ENCODE peak calls at places on chromosome 10, in four cellular contexts. K is CD8-positive, alpha-beta T cell; A is SK-N-SH; S is GM23338. Y is an unnamed sample.

GRCh38 chr10:112658900-112659328 is 211.9 kb downstream of the VTI1A start:
- DNase-seq in S (no peak), A (no peak), K (no peak), Y (no peak)

GRCh38 chr10:25766687-25767221 is 167.3 kb upstream of the MYO3A start:
- DNase-seq in K (no peak), A (peak; percentile 66), S (peak; percentile 91), Y (no peak)

GRCh38 chr10:87973635-87974034 is 110.2 kb downstream of the PTEN start:
- DNase-seq in A (no peak), S (peak; percentile 78), K (no peak), Y (no peak)

GRCh38 chr10:43259981-43260761 is 6.7 kb downstream of the RASGEF1A start:
- DNase-seq in A (peak; percentile 76), S (no peak), K (no peak), Y (no peak)

GRCh38 chr10:14605231-14605925 is 169.3 kb downstream of the FAM107B start:
- DNase-seq in K (no peak), S (peak; percentile 14), A (no peak), Y (no peak)

GRCh38 chr10:96306516-96306915 is 2.3 kb downstream of the DNTT start:
- DNase-seq in S (no peak), K (no peak), A (no peak), Y (peak; percentile 1)

GRCh38 chr10:126373982-126374381 is 14.3 kb downstream of the ADAM12 start:
- DNase-seq in K (no peak), A (no peak), S (no peak), Y (no peak)

GRCh38 chr10:43479275-43479674 is 42.4 kb downstream of the ZNF487 start:
- DNase-seq in K (no peak), S (no peak), A (no peak), Y (no peak)

GRCh38 chr10:103696411-103697145 is 158.8 kb downstream of the SH3PXD2A start:
- DNase-seq in K (peak; percentile 15), S (peak; percentile 82), A (peak; percentile 46), Y (peak; percentile 38)

GRCh38 chr10:3866347-3866746 is 81.3 kb upstream of the KLF6 start:
- DNase-seq in A (no peak), S (no peak), K (no peak), Y (no peak)

GRCh38 chr10:15182541-15183207 is 14.2 kb upstream of the NMT2 start:
- DNase-seq in S (no peak), K (no peak), A (no peak), Y (no peak)

GRCh38 chr10:129328531-129328930 is 138.5 kb upstream of the MGMT start:
- DNase-seq in S (no peak), K (no peak), A (no peak), Y (no peak)

GRCh38 chr10:74955796-74956195 is 129.4 kb downstream of the KAT6B start:
- DNase-seq in S (no peak), K (no peak), A (no peak), Y (no peak)

GRCh38 chr10:97782455-97783228 is 10.8 kb upstream of the SFRP5 start:
- DNase-seq in S (no peak), A (peak; percentile 50), K (no peak), Y (no peak)

GRCh38 chr10:58641095-58641531 is 128.4 kb downstream of the BICC1 start:
- DNase-seq in K (no peak), S (peak; percentile 40), A (peak; percentile 20), Y (no peak)

GRCh38 chr10:121324678-121325213 is 273.5 kb downstream of the FGFR2 start:
- DNase-seq in K (no peak), S (no peak), A (no peak), Y (no peak)

GRCh38 chr10:28945959-28946358 is 268.6 kb downstream of the BAMBI start:
- DNase-seq in A (no peak), K (no peak), S (no peak), Y (no peak)

GRCh38 chr10:10985361-10985760 is 32.3 kb upstream of the CELF2 start:
- DNase-seq in A (no peak), S (no peak), K (no peak), Y (no peak)

GRCh38 chr10:86087716-86088115 is 278.9 kb downstream of the GRID1 start:
- DNase-seq in K (no peak), A (no peak), S (no peak), Y (peak; percentile 74)

GRCh38 chr10:33196710-33197406 is 137.6 kb downstream of the NRP1 start:
- DNase-seq in S (no peak), A (no peak), K (no peak), Y (no peak)

GRCh38 chr10:94299417-94299816 is 63.3 kb downstream of the NOC3L start:
- DNase-seq in K (no peak), A (no peak), S (no peak), Y (no peak)

DNA sequence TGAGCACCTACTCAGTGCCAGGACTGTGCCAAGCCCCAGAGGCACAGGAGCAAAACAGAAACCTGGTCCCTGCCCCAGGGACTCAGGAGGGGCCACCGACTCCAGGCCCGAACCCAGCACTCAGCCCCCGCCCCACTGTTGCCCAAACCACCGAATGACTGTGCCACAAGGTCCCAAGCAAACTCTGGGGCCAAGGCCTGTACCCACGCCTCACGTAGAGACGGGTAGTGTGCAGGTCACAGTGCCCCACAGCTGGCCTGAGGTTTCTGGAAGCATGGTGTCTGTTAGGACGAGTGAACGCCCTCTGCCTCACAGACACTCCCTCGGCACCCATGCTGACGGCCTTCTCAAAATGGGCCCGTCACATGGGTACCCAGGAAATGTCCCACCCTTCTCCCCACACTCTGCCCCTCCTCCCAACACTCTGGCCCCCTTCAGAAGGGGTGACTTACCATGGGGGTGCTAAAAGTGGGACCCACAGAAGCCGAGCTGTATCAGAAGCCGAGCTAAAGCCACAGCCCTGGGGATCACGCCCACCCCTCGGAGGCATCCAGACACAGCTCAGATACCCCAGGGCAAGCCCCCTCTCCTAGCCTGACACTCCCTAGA is 44.2 kb downstream of the CTBP2 start:
- DNase-seq in S (no peak), A (no peak), K (no peak), Y (no peak)
- H3K27ac ChIP-seq in S (no peak overlapping the region), A (no peak overlapping the region), K (no peak overlapping the region), Y (no peak overlapping the region)

GRCh38 chr10:109996225-109996624 is 11.6 kb upstream of the ADD3 start:
- DNase-seq in A (no peak), S (no peak), K (no peak), Y (no peak)
- H3K27ac ChIP-seq in A (no peak overlapping the region), S (no peak overlapping the region), K (no peak overlapping the region), Y (no peak overlapping the region)

GRCh38 chr10:71959526-71959925 is 4.7 kb upstream of the CHST3 start:
- DNase-seq in K (no peak), A (no peak), S (no peak), Y (no peak)

GRCh38 chr10:71962915-71963314 is 1.3 kb upstream of the CHST3 start:
- DNase-seq in S (no peak), K (no peak), A (no peak), Y (no peak)

GRCh38 chr10:71961831-71962230 is 2.4 kb upstream of the CHST3 start:
- DNase-seq in S (no peak), A (no peak), K (no peak), Y (no peak)

GRCh38 chr10:71952745-71953144 is 11.4 kb upstream of the CHST3 start:
- DNase-seq in S (no peak), K (no peak), A (no peak), Y (no peak)

DNA sequence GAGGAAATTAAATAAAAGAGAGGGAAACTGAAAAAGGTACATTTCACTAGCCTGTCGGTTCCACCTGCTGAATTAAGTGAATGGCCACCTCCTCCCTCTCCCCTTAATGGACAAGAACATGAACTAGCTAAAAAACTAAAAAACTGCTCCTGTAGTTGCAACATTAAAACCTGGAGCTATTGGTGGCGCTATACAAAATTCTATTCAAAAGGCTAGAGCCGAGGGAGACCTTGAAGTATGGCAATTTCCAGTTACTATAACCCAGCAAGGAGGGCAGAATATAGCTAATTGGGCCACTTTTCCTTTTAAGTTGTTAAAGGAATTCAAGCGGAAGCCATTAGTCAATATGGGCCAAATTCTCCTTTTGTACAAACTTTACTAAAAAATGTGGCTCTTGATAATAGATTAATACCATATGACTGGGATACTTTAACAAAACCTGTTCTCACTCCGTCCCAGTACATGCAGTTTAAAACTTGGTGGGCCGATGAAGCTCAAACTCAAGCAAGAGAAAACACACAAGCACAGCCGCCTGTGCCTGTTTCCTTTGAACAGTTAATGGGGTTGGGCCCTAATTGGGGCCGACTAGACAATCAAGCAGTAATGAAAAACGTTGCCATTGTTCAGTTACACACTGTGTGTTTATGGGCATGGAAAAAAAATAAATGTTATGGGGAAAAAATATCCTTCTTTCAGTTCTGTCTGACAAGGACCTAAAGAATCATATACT is 6.5 kb upstream of the CHST3 start:
- DNase-seq in A (no peak), S (peak; percentile 58), K (no peak), Y (no peak)
- H3K27ac ChIP-seq in A (no peak overlapping the region), S (no peak overlapping the region), K (no peak overlapping the region), Y (peak overlapping the region; percentile 28)

GRCh38 chr10:408223-408622 is 273.0 kb downstream of the ZMYND11 start:
- DNase-seq in S (no peak), K (no peak), A (no peak), Y (no peak)
- H3K27ac ChIP-seq in S (no peak overlapping the region), K (no peak overlapping the region), A (no peak overlapping the region), Y (no peak overlapping the region)

GRCh38 chr10:31319602-31320178 is 674 bp downstream of the ZEB1 start:
- DNase-seq in K (no peak), A (peak; percentile 66), S (peak; percentile 32), Y (no peak)

GRCh38 chr10:31321396-31321941 is 2.5 kb downstream of the ZEB1 start:
- DNase-seq in K (peak; percentile 19), A (peak; percentile 5), S (peak; percentile 3), Y (no peak)

GRCh38 chr10:31318854-31319601 is at the start of gene ZEB1:
- DNase-seq in S (peak; percentile 97), A (peak; percentile 94), K (peak; percentile 83), Y (peak; percentile 21)

GRCh38 chr10:31320179-31320597 is 1.2 kb downstream of the ZEB1 start:
- DNase-seq in K (peak; percentile 15), A (peak; percentile 59), S (peak; percentile 72), Y (no peak)

DNA sequence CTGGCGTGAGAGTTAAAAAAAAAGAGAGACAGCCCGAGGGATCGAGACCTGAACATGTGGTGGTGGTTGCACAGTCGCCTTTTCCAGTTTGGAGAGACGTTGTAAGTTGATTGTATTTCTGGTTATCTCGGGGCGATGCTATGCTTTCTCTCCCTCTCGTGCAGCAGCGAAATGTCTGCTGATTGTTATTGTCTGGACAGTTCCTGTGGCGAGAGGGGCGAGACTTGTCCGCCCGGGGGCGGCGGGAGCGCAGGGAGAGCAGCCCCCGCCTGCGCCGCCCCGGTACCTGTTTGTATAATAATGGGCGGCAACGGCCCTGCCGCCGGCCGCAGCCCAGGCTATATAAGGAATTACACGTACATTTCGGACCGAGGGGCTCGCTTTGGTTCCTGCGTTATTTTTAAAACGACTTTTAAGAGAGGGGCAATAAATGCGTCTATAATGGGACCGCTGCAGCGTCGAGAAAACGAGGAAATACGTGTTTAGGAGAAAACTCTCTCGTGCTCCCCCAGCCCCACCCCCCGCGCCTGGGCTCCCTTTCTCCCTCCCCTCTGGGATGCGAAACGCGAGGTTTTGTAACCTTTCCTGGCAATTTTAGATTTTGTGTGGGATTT is 1.7 kb downstream of the ZEB1 start:
- DNase-seq in S (peak; percentile 58), A (peak; percentile 64), K (peak; percentile 3), Y (peak; percentile 28)
- H3K27ac ChIP-seq in S (no peak overlapping the region), A (peak overlapping the region; percentile 91), K (peak overlapping the region; percentile 90), Y (peak overlapping the region; percentile 69)

Y was measured in caudate nucleus.